ENCODE peak calls at places on chromosomes 16 and 17, in five cellular contexts. D is cardiac muscle cell, B is heart right ventricle, Q is HL-60, T is uterus. V is an unnamed sample.

GRCh38 chr17:73524941-73525679 is 119.1 kb downstream of the SDK2 start:
- DNase-seq in D (no peak), B (no peak), T (no peak), Q (no peak), V (no peak)

GRCh38 chr17:147796-148740 is 10.7 kb downstream of the SCGB1C2 start:
- DNase-seq in Q (no peak), T (peak), B (no peak), D (no peak), V (no peak)

GRCh38 chr16:72995151-72995881 is 52.6 kb downstream of the ZFHX3 start:
- DNase-seq in B (no peak), Q (peak), D (no peak), T (no peak), V (no peak)

GRCh38 chr16:10770907-10771306 is 27.3 kb downstream of the NUBP1 start:
- DNase-seq in B (no peak), T (no peak), D (peak), Q (peak), V (no peak)

GRCh38 chr17:4310349-4311060 is 46.7 kb upstream of the ANKFY1 start:
- DNase-seq in D (peak), Q (no peak), B (no peak), T (no peak), V (no peak)

GRCh38 chr17:11535231-11535630 is 63.0 kb upstream of the DNAH9 start:
- DNase-seq in T (no peak), Q (no peak), B (no peak), D (no peak), V (no peak)

GRCh38 chr17:8255499-8255898 is 6.4 kb downstream of the PFAS start:
- DNase-seq in D (no peak), T (no peak), Q (no peak), B (no peak), V (no peak)

GRCh38 chr16:46926470-46927225 is 42.5 kb downstream of the GPT2 start:
- DNase-seq in B (no peak), Q (no peak), D (no peak), T (no peak), V (no peak)

GRCh38 chr16:89052824-89053724 is 40.6 kb upstream of the ACSF3 start:
- DNase-seq in B (peak), Q (peak), D (no peak), T (no peak), V (no peak)

GRCh38 chr16:24769806-24770205 is 40.4 kb downstream of the TNRC6A start:
- DNase-seq in D (peak), B (no peak), T (no peak), Q (no peak), V (no peak)

GRCh38 chr16:1363501-1364041 is 11.8 kb downstream of the GNPTG start:
- DNase-seq in B (peak), D (peak), Q (peak), T (no peak), V (no peak)

GRCh38 chr16:12091569-12092346 is 115.2 kb downstream of the SNX29 start:
- DNase-seq in Q (no peak), D (no peak), T (no peak), B (no peak), V (no peak)

GRCh38 chr17:81419333-81419885 is 24.2 kb downstream of the BAHCC1 start:
- DNase-seq in T (peak), B (peak), Q (no peak), D (peak), V (no peak)
- H3K4me3 ChIP-seq in T (peak), B (peak), Q (no peak), D (no peak), V (no peak)

DNA sequence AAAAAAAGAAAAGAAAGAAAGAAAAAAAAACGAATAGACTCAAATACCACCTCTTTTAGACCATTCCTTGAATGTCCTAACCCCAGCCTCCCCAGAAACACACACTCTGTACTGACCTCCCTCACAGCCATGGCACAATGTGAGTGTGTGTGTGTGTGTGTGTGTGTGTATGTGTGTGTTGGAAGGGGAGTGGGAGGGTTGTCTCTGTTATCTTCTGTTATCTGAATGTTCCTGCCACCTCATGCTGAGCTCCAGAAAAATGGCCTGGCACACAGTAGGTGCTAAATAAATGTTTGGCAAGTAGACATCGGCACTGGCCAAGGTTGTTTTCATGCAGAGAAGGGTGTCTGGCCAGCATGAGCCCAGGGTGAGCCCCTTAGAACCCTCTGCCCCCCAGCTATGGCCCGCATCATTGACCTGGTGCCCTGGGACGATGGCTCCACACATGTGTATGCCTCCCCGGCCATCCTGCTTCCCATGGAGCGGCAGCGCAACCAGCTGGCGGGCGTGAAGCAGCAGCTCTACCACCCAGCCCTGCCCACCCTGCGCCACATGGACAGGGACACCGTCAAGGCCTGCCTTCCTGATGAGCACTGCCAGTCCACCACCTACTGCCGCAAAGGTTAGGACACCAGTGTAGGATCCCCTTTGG is 6.6 kb upstream of the CNGB1 start:
- DNase-seq in B (no peak), T (no peak), D (no peak), Q (no peak), V (no peak)
- TF ChIP-seq CTCF in B (no peak), T (no peak), D (no peak), Q (no peak), V (peak)

GRCh38 chr17:81396722-81397313 is 1.6 kb downstream of the BAHCC1 start:
- DNase-seq in Q (peak), T (no peak), D (peak), B (peak), V (no peak)
- H3K4me3 ChIP-seq in Q (peak), T (peak), D (peak), B (peak), V (no peak)

GRCh38 chr17:38872671-38873385 is 3.0 kb downstream of the LASP1 start:
- DNase-seq in D (no peak), T (no peak), Q (no peak), B (no peak), V (no peak)

GRCh38 chr17:38869647-38870258 is at the start of gene LASP1:
- DNase-seq in Q (peak), T (peak), B (peak), D (peak), V (no peak)

GRCh38 chr17:38870259-38871165 is 654 bp downstream of the LASP1 start:
- DNase-seq in Q (peak), D (peak), B (peak), T (peak), V (no peak)

GRCh38 chr17:38871992-38872605 is 2.2 kb downstream of the LASP1 start:
- DNase-seq in Q (peak), B (no peak), D (no peak), T (no peak), V (no peak)

DNA sequence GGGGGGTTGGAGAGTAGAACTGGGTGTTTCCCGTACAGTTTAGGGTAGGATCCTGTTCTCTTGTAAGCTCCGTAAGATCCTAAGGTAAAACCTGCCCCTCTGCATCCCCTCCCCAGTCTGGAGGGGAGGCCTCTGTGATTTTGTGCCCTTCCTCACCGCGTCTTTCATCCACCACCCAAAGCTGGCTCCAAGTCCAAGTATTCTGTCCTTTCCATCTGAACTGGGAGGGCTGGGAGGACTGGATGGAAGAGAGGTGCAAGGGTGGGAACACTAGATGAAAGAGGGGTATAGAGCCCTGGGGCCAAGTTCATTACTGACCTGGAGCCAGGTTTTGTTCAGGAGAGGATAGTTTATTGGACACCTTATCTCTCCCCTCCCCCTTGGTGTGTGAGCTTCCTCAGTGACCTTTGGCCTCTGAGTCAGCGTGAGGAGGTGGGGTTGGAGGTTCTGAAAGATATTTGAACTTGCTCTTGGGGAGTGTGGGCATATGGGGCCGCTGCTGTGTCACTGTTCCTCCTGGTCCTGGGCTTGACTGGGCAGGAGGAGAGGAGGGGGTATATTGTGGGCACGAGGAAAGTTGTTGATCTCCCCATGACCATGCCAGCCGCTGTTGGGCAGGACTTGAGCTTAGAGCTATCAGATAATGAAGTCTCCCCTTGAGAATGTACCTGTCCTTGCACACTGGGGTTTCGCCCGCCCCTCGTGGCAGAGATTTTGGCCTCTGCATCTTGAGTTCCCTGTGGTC is 1.6 kb downstream of the LASP1 start:
- DNase-seq in D (peak), Q (peak), B (no peak), T (peak), V (no peak)
- TF ChIP-seq CTCF in D (peak), Q (no peak), B (no peak), T (no peak), V (no peak)

GRCh38 chr17:76714822-76715461 is 4.2 kb upstream of the MXRA7 start:
- DNase-seq in B (peak), T (peak), D (peak), Q (peak), V (no peak)
- H3K4me3 ChIP-seq in B (no peak), T (no peak), D (no peak), Q (no peak), V (no peak)

V was measured in GM12864.